ENCODE peak calls at places on chromosomes 5 and 9, in six cellular contexts. M is stimulated activated naive CD8-positive, alpha-beta T cell treated with anti-CD3 and anti-CD28 coated beads, Interleukin-15, Interleukin-2, amounts not matched to agents 100 U/mL and 50 U/mL, for 24 hours; H is WERI-Rb-1; A is naive thymus-derived CD8-positive, alpha-beta T cell; X is stimulated activated CD4-positive, alpha-beta T cell treated with anti-CD3 and anti-CD28 coated beads, Interleukin-2, amount 100 ng/mL, for 48 hours; V is activated CD4-positive, CD25-positive, alpha-beta regulatory T cell. U is an unnamed sample.

GRCh38 chr9:122031157-122031556 is 62.0 kb downstream of the TTLL11 start:
- DNase-seq in M (no peak), H (no peak), A (no peak), X (no peak), V (no peak), U (no peak)

GRCh38 chr5:168624850-168625357 is 45.7 kb upstream of the PANK3 start:
- DNase-seq in M (no peak), H (no peak), A (no peak), X (no peak), V (no peak), U (no peak)

GRCh38 chr9:137550241-137550621 is at the start of gene PNPLA7:
- DNase-seq in M (peak), H (peak), A (peak), X (peak), V (no peak), U (peak)

GRCh38 chr9:69155341-69156030 is 18.6 kb upstream of the TJP2 start:
- DNase-seq in M (no peak), H (no peak), A (no peak), X (no peak), V (no peak), U (no peak)

GRCh38 chr5:120465281-120465961 is 1.3 kb downstream of the PRR16 start:
- DNase-seq in M (no peak), H (peak), A (no peak), X (no peak), V (no peak), U (peak)

GRCh38 chr9:90860826-90861225 is 59.2 kb downstream of the SYK start:
- DNase-seq in M (no peak), H (no peak), A (no peak), X (no peak), V (no peak), U (no peak)

GRCh38 chr9:27528886-27529315 is 713 bp downstream of the MOB3B start:
- DNase-seq in M (peak), H (peak), A (peak), X (peak), V (peak), U (peak)

GRCh38 chr5:138132543-138132942 is 6.7 kb downstream of the NME5 start:
- DNase-seq in M (no peak), H (no peak), A (no peak), X (no peak), V (no peak), U (no peak)

GRCh38 chr9:101738566-101739183 is at the start of gene GRIN3A:
- DNase-seq in M (peak), H (peak), A (no peak), X (no peak), V (no peak), U (peak)

GRCh38 chr5:169934990-169935389 is 45.3 kb downstream of the INSYN2B start:
- DNase-seq in M (no peak), H (no peak), A (no peak), X (no peak), V (no peak), U (no peak)

GRCh38 chr9:26809795-26810194 is 82.8 kb downstream of the CAAP1 start:
- DNase-seq in M (no peak), H (no peak), A (no peak), X (no peak), V (no peak), U (no peak)

GRCh38 chr5:118968925-118969375 is 19.4 kb downstream of the DTWD2 start:
- DNase-seq in M (no peak), H (peak), A (no peak), X (no peak), V (no peak), U (no peak)

GRCh38 chr9:100222674-100223073 is 123.6 kb downstream of the INVS start:
- DNase-seq in M (no peak), H (no peak), A (no peak), X (no peak), V (no peak), U (peak)

GRCh38 chr5:65209341-65209740 is 272.4 kb downstream of the ADAMTS6 start:
- DNase-seq in M (no peak), H (no peak), A (no peak), X (no peak), V (no peak), U (no peak)

GRCh38 chr5:142600611-142601360 is 85.1 kb downstream of the FGF1 start:
- DNase-seq in M (no peak), H (no peak), A (no peak), X (no peak), V (no peak), U (no peak)

GRCh38 chr5:179886190-179886589 is 21.5 kb downstream of the TBC1D9B start:
- DNase-seq in M (no peak), H (no peak), A (no peak), X (no peak), V (no peak), U (peak)

GRCh38 chr9:34689512-34689911 is 1.6 kb downstream of the CCL19 start:
- DNase-seq in M (no peak), H (no peak), A (no peak), X (no peak), V (no peak), U (no peak)

GRCh38 chr5:14834584-14835540 is 36.7 kb downstream of the ANKH start:
- DNase-seq in M (no peak), H (no peak), A (no peak), X (no peak), V (no peak), U (no peak)

GRCh38 chr5:24909210-24909609 is 264.4 kb upstream of the CDH10 start:
- DNase-seq in M (no peak), H (no peak), A (no peak), X (no peak), V (no peak), U (no peak)

GRCh38 chr5:86757824-86758223 is 140.1 kb downstream of the COX7C start:
- DNase-seq in M (no peak), H (no peak), A (no peak), X (no peak), V (no peak), U (no peak)